ENCODE peak calls at places on chromosomes 2 and 18, in five cellular contexts. J is GM23248, R is transverse colon, X is stomach, E is IMR-90. I is an unnamed sample.
A peak's percentile ranks its signal among the peaks of the same experiment; 100 is the strongest.

GRCh38 chr2:1395009-1395408 is 18.3 kb upstream of the TPO start:
- DNase-seq in J (no peak), R (no peak), X (no peak), E (no peak), I (no peak)

GRCh38 chr2:99936065-99936464 is 206.3 kb downstream of the AFF3 start:
- DNase-seq in J (no peak), R (no peak), X (no peak), E (no peak), I (no peak)

GRCh38 chr2:32623311-32623706 is 4.5 kb upstream of the TTC27 start:
- DNase-seq in J (no peak), R (no peak), X (no peak), E (no peak), I (no peak)

GRCh38 chr2:12389354-12390045 is 327.2 kb upstream of the TRIB2 start:
- DNase-seq in J (peak; percentile 66), R (no peak), X (no peak), E (peak; percentile 23), I (no peak)

GRCh38 chr2:128981353-128981752 is 662.7 kb upstream of the HS6ST1 start:
- DNase-seq in J (no peak), R (no peak), X (no peak), E (no peak), I (no peak)

GRCh38 chr2:111007757-111008688 is 112.7 kb upstream of the BCL2L11 start:
- DNase-seq in J (no peak), R (no peak), X (no peak), E (no peak), I (no peak)

GRCh38 chr2:222942977-222943376 is 82.1 kb downstream of the ACSL3 start:
- DNase-seq in J (no peak), R (no peak), X (no peak), E (no peak), I (no peak)

GRCh38 chr18:29523371-29523770 is 1346.4 kb upstream of the CDH2 start:
- DNase-seq in J (no peak), R (no peak), X (no peak), E (no peak), I (no peak)

GRCh38 chr2:181772334-181772733 is 92.0 kb upstream of the NEUROD1 start:
- DNase-seq in J (no peak), R (no peak), X (no peak), E (no peak), I (no peak)

GRCh38 chr2:121345101-121345500 is 60.1 kb upstream of the TFCP2L1 start:
- DNase-seq in J (no peak), R (no peak), X (no peak), E (no peak), I (no peak)

GRCh38 chr2:68767031-68767961 is 32.7 kb downstream of the ARHGAP25 start:
- DNase-seq in J (no peak), R (peak; percentile 44), X (no peak), E (no peak), I (peak; percentile 80)

GRCh38 chr18:74242451-74243096 is 49.2 kb downstream of the CYB5A start:
- DNase-seq in J (no peak), R (no peak), X (no peak), E (no peak), I (no peak)

GRCh38 chr2:130841741-130842365 is 5.1 kb downstream of the ARHGEF4 start:
- DNase-seq in J (no peak), R (no peak), X (no peak), E (no peak), I (no peak)

GRCh38 chr2:138090330-138090729 is 126.1 kb downstream of the HNMT start:
- DNase-seq in J (peak; percentile 68), R (no peak), X (no peak), E (peak; percentile 58), I (no peak)

GRCh38 chr2:189082576-189082975 is 97.0 kb downstream of the COL5A2 start:
- DNase-seq in J (peak; percentile 53), R (no peak), X (no peak), E (peak; percentile 86), I (no peak)

GRCh38 chr2:127569274-127570065 is 34.0 kb downstream of the MYO7B start:
- DNase-seq in J (peak; percentile 95), R (no peak), X (no peak), E (peak; percentile 76), I (no peak)

GRCh38 chr2:172046866-172047265 is 38.4 kb upstream of the DLX1 start:
- DNase-seq in J (peak; percentile 5), R (no peak), X (no peak), E (no peak), I (no peak)

GRCh38 chr2:143152652-143153051 is 23.4 kb downstream of the ARHGAP15 start:
- DNase-seq in J (no peak), R (no peak), X (no peak), E (no peak), I (peak; percentile 34)

GRCh38 chr18:42064109-42064508 is 109.1 kb downstream of the PIK3C3 start:
- DNase-seq in J (peak; percentile 47), R (no peak), X (no peak), E (peak; percentile 2), I (no peak)

GRCh38 chr2:240439698-240440151 is 4.3 kb downstream of the GPC1 start:
- DNase-seq in J (no peak), R (no peak), X (no peak), E (no peak), I (no peak)

GRCh38 chr18:44778788-44779187 is 98.1 kb downstream of the SETBP1 start:
- DNase-seq in J (no peak), R (no peak), X (no peak), E (no peak), I (no peak)
- H3K27ac ChIP-seq in J (no peak overlapping the region), R (peak overlapping the region; percentile 55), X (no peak overlapping the region), E (no peak overlapping the region), I (no peak overlapping the region)

DNA sequence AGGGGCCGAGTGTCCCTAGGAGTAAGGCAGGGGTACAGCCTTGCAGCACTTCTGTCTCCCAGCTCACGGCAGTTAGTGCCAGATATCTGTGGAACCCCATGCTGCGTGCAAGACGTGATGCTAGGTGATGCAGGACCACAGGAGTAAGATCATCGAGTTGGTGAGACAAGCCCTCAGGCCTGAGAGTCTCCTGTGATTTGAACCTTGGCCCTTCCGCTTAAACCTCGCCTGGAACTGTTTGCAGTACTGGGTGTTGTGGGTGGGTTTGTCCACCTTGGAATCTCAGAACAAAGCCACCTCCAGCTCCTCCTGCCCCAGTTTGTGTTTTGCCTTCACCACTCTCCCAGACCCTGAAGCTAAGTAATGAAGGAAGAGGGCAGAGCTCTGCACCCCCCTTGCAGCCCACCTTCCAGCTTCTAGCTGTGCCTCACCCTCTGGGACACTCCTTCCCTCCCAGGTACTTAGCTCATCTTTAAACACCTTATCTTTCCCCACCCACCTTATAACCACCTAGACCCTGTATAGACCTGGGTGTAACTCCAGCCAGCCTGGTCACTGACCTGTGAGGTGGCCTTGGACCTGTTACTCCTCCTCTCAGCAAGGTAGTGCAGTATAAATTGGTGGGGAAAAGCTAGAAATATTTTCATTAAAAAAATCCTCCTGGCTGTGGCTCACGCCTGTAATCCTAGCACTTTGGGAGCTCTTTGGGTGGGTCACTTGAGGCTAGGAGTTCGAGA is 6.6 kb downstream of the CNNM4 start:
- DNase-seq in J (no peak), R (peak; percentile 64), X (no peak), E (no peak), I (no peak)
- H3K27ac ChIP-seq in J (no peak overlapping the region), R (peak overlapping the region; percentile 89), X (no peak overlapping the region), E (no peak overlapping the region), I (no peak overlapping the region)

GRCh38 chr2:74953796-74954499 is 4.5 kb upstream of the POLE4 start:
- DNase-seq in J (no peak), R (no peak), X (no peak), E (no peak), I (no peak)

GRCh38 chr2:74947703-74948102 is 10.7 kb upstream of the POLE4 start:
- DNase-seq in J (no peak), R (no peak), X (no peak), E (no peak), I (no peak)

GRCh38 chr2:74954500-74954874 is 4.0 kb upstream of the POLE4 start:
- DNase-seq in J (no peak), R (no peak), X (no peak), E (no peak), I (no peak)

GRCh38 chr2:74952575-74952974 is 5.9 kb upstream of the POLE4 start:
- DNase-seq in J (no peak), R (no peak), X (no peak), E (no peak), I (no peak)

DNA sequence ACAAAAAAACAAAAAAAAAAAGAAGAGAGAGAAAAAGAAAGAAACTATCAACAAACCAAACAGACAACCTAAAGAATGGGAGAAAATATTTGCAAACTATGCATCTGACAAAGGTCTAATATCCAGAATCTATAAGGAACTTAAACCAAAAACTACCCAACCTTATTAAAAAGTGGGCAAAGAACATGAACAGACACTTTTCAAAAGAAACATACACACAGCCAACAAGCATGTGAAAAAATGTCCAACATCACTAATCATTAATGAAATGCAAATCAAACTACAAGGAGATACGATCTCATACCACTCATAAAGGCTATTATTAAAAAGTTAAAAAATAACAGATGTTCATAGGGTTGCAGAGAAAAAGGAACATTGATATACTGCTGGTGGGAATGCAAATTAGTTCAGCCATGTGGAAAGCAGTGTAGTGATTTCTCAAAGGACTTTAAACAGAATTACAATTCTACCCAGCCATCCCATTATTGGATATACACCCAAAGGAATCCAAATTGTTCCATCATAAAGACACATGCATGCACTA is 7.2 kb upstream of the POLE4 start:
- DNase-seq in J (no peak), R (no peak), X (no peak), E (no peak), I (no peak)
- H3K27ac ChIP-seq in J (no peak overlapping the region), R (no peak overlapping the region), X (no peak overlapping the region), E (no peak overlapping the region), I (no peak overlapping the region)

DNA sequence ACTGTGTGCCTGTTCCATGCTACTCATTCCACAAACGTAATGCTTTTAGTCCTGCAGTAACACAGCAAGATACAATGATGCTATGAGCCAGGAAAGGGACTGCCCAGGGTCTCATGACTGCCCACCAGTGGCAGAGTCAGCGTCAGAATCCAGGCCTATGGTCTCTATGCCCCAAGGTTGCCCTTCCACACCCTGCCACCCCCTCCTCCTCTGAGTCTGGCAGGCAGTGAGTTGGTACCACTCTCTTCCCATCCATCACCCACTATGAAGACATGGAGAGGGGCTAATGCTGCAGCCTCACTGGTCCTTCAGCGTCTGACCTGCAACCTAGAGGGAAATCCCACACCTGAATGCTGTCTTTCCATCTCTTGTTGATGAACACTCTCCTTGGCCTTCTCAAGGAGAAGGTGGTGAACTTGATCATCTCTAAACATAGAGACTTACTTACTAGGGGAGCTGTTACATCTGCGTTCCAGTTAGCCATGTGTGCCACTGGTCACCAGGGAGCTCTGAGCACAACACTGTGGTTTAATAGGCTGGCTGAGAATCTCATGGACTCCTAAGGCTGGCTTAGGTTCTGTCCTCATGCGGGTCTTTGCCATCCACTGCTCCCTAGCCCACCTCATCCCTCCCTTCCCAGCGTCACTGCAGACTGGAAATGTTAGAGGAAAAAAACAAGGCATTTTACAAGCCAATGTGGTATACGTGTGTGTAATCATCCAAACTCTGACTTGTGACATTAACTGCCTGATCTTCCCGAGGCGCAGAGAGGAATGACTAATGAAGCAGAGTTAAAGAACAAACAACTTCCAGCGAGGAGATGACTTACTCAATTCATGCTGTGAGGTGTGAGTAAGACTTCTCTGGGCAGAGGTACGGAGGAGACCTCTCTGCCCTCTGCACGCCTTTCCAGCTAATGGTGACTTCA is 28.8 kb downstream of the STEAP3 start:
- DNase-seq in J (peak; percentile 98), R (no peak), X (no peak), E (peak; percentile 97), I (no peak)
- H3K27ac ChIP-seq in J (peak overlapping the region; percentile 97), R (no peak overlapping the region), X (no peak overlapping the region), E (peak overlapping the region; percentile 68), I (no peak overlapping the region)

DNA sequence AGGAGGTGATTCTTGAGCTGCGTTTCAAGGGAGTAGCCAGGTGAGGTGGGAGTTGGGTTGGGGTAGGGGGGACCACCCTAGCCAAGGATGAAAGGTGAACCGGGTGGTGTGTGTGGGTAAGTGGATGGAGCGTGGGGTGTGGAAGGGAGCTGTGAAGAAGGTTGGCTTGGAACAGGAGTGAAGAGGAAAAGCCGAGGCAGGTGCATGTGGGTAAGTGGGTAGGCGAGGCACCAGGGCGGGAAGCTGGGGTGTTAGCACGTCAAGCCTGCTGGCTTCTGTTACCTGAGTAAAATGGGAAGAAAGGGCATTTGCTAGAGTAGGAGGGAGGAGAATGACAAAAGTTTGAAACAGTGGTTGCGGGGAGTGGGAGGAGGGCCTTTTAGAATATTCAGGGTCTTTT is 31.6 kb downstream of the TANC1 start:
- DNase-seq in J (no peak), R (no peak), X (no peak), E (no peak), I (no peak)
- H3K27ac ChIP-seq in J (peak overlapping the region; percentile 6), R (no peak overlapping the region), X (no peak overlapping the region), E (peak overlapping the region; percentile 51), I (no peak overlapping the region)

I was measured in naive thymus-derived CD4-positive, alpha-beta T cell.